ENCODE peak calls at places on chromosome 17, in seven cellular contexts. G is CD8-positive, alpha-beta T cell; X is MCF 10A; M is mesendoderm; Y is T follicular helper cell; J is psoas muscle; C is adipocyte. R is an unnamed sample.
A peak's percentile ranks its signal among the peaks of the same experiment; 100 is the strongest.

GRCh38 chr17:10657866-10658265 is 757 bp upstream of the MYH3 start:
- DNase-seq in G (no peak), X (no peak), M (no peak), Y (no peak), J (no peak), C (no peak), R (no peak)

GRCh38 chr17:58263773-58264172 is 17.0 kb downstream of the MPO start:
- DNase-seq in G (no peak), X (no peak), M (no peak), Y (no peak), J (no peak), C (no peak), R (no peak)

GRCh38 chr17:37701424-37702020 is 43.3 kb downstream of the HNF1B start:
- DNase-seq in G (peak; percentile 31), X (peak; percentile 60), M (peak; percentile 47), Y (no peak), J (no peak), C (peak; percentile 22), R (peak; percentile 38)

GRCh38 chr17:81812571-81813370 is 8.8 kb downstream of the GCGR start:
- DNase-seq in G (no peak), X (no peak), M (no peak), Y (no peak), J (no peak), C (no peak), R (no peak)

GRCh38 chr17:2025622-2026309 is 632 bp upstream of the RTN4RL1 start:
- DNase-seq in G (no peak), X (peak; percentile 78), M (peak; percentile 70), Y (no peak), J (peak; percentile 87), C (peak; percentile 88), R (peak; percentile 76)

GRCh38 chr17:69335018-69335417 is 8.1 kb upstream of the ABCA5 start:
- DNase-seq in G (no peak), X (peak; percentile 44), M (peak; percentile 76), Y (no peak), J (no peak), C (peak; percentile 72), R (peak; percentile 79)

GRCh38 chr17:13940858-13941665 is 128.2 kb upstream of the COX10 start:
- DNase-seq in G (no peak), X (peak; percentile 81), M (peak; percentile 76), Y (no peak), J (no peak), C (no peak), R (peak; percentile 90)

GRCh38 chr17:77445908-77446535 is 305.3 kb downstream of the SEC14L1 start:
- DNase-seq in G (peak; percentile 78), X (no peak), M (no peak), Y (peak; percentile 44), J (no peak), C (no peak), R (no peak)

GRCh38 chr17:58327363-58328194 is 1.0 kb downstream of the TSPOAP1 start:
- DNase-seq in G (no peak), X (no peak), M (no peak), Y (no peak), J (no peak), C (no peak), R (no peak)

R was measured in PC-3.